ENCODE peak calls at places on chromosome 11, in ten cellular contexts. X is A549, M is coronary artery, I is cardiac fibroblast, A is cardiac muscle cell, Q is psoas muscle, N is fibroblast of pulmonary artery, Z is dorsolateral prefrontal cortex, J is thoracic aorta, V is HepG2. B is an unnamed sample.

GRCh38 chr11:26993965-26994446 is at the start of gene FIBIN:
- DNase-seq in X (no peak), I (peak; percentile 75), M (peak; percentile 79), Z (peak; percentile 43), N (peak; percentile 83), A (peak; percentile 74), V (no peak), J (no peak), Q (peak; percentile 68), B (peak; percentile 89)

GRCh38 chr11:101949846-101950245 is 33.5 kb upstream of the ANGPTL5 start:
- DNase-seq in Z (no peak), X (no peak), I (no peak), A (peak; percentile 2), Q (no peak), M (no peak), J (no peak), V (no peak), N (no peak), B (no peak)

GRCh38 chr11:95991545-95991944 is 67.6 kb upstream of the MTMR2 start:
- DNase-seq in M (no peak), A (no peak), I (no peak), N (no peak), X (no peak), Q (no peak), Z (no peak), V (no peak), J (no peak), B (peak; percentile 76)

GRCh38 chr11:8342821-8343681 is 79.4 kb upstream of the LMO1 start:
- DNase-seq in M (no peak), Z (no peak), A (no peak), N (no peak), X (no peak), Q (no peak), I (no peak), V (no peak), J (no peak), B (no peak)

GRCh38 chr11:78030429-78031325 is 7.6 kb upstream of the KCTD14 start:
- DNase-seq in A (peak; percentile 49), Q (no peak), M (no peak), Z (peak; percentile 91), J (no peak), N (peak; percentile 89), I (peak; percentile 36), X (no peak), V (peak; percentile 55), B (no peak)

GRCh38 chr11:17828311-17828751 is 93.8 kb downstream of the KCNC1 start:
- DNase-seq in M (no peak), J (peak; percentile 52), Q (no peak), V (no peak), A (no peak), N (peak; percentile 30), X (no peak), Z (peak; percentile 56), I (no peak), B (no peak)

GRCh38 chr11:131593301-131593700 is 222.9 kb downstream of the NTM start:
- DNase-seq in A (no peak), J (no peak), Q (no peak), X (no peak), Z (no peak), M (no peak), V (no peak), I (no peak), N (no peak), B (no peak)

GRCh38 chr11:128772814-128773213 is 78.9 kb downstream of the FLI1 start:
- DNase-seq in J (no peak), N (no peak), V (no peak), A (no peak), M (no peak), Z (no peak), I (no peak), Q (peak; percentile 72), X (no peak), B (no peak)

GRCh38 chr11:40302669-40303068 is 1156.8 kb downstream of the LRRC4C start:
- DNase-seq in I (peak; percentile 54), Z (no peak), A (no peak), J (no peak), N (peak; percentile 74), V (no peak), M (no peak), X (no peak), Q (no peak), B (no peak)

GRCh38 chr11:63609536-63609935 is 4.7 kb downstream of the PLAAT3 start:
- DNase-seq in N (no peak), Q (no peak), X (no peak), V (no peak), M (peak; percentile 66), J (no peak), I (no peak), Z (peak; percentile 59), A (no peak), B (no peak)

GRCh38 chr11:65316311-65316978 is 1.8 kb downstream of the CDC42EP2 start:
- DNase-seq in M (no peak), Q (peak; percentile 86), V (no peak), N (peak; percentile 92), Z (no peak), A (no peak), J (no peak), X (no peak), I (peak; percentile 98), B (peak; percentile 95)

GRCh38 chr11:134516529-134516928 is 104.5 kb upstream of the B3GAT1 start:
- DNase-seq in M (no peak), I (no peak), N (no peak), V (no peak), X (no peak), Q (peak; percentile 30), A (no peak), J (no peak), Z (peak; percentile 49), B (no peak)

GRCh38 chr11:44920451-44920850 is 30.2 kb downstream of the TP53I11 start:
- DNase-seq in Z (no peak), M (no peak), V (no peak), J (no peak), X (no peak), Q (no peak), I (no peak), A (no peak), N (no peak), B (no peak)

GRCh38 chr11:44916797-44917196 is 33.9 kb downstream of the TP53I11 start:
- DNase-seq in V (no peak), I (no peak), J (no peak), M (no peak), Z (no peak), A (no peak), N (no peak), X (no peak), Q (no peak), B (no peak)

GRCh38 chr11:44916316-44916715 is 34.4 kb downstream of the TP53I11 start:
- DNase-seq in V (no peak), X (no peak), Q (no peak), Z (no peak), A (no peak), M (no peak), J (no peak), N (no peak), I (no peak), B (no peak)

GRCh38 chr11:44915621-44916020 is 35.1 kb downstream of the TP53I11 start:
- DNase-seq in I (no peak), A (no peak), N (no peak), M (no peak), Z (no peak), J (no peak), Q (no peak), X (no peak), V (no peak), B (no peak)

DNA sequence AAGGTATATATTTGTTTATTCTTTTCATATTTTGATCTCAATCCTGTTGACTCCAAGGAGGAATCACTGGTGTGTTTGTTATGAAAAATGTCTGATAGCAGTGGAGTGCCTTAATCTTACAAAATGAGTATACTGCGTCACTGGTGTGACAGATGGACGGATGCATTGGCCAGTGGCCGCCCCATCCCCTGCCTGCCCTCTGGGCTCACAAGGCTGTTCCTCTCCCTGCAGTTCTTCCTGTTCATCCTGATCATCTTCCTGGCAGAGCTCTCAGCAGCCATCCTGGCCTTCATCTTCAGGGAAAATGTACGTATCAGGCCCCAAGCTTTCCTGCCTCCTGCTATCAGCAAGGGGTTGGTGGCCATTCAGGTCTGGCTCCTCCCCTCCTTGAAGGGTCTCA is 32.9 kb downstream of the TP53I11 start:
- DNase-seq in Q (no peak), Z (no peak), J (no peak), V (no peak), M (no peak), N (no peak), A (no peak), X (no peak), I (no peak), B (no peak)
- H3K4me3 ChIP-seq in Q (no peak overlapping the region), Z (no peak overlapping the region), J (no peak overlapping the region), V (no peak overlapping the region), M (no peak overlapping the region), N (no peak overlapping the region), A (no peak overlapping the region), X (no peak overlapping the region), I (no peak overlapping the region), B (no peak overlapping the region)

DNA sequence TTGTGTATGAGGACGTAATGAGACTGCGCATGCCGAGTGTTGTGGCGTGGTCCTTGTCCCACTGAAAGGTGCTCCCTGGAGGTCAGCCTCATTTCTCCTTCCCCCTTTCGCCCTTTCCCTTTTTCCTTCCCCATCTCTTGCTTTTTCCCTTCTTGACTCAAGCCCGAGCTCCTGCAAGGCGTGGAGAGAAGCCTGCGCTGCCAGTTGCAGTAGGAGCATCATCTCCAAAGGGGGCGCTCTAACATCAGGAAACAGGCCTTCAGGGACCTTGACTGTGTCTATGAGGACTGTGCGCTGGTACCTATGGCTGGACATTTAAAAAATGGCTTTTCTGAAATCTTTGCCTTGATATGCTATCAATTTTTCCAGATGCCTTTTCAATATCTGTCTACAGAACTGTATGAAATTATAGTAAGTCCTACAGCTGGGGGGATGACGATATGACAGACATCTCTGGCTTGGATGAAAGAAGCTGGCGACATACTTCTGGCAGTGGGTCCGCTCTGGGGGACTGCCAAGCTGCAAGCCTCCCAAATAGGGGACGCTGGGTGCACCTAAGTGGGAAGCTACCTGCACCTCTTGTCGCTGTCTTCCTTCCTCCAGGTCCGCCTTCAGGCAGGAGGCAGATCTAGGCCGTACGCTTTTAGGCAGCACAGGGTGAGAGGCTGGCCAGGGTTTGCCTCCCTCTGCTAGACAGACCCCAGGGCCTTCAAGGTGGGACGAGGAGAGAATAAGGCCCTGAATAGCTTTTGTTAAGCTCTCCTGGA is 96.5 kb downstream of the NXPE2 start:
- DNase-seq in V (peak; percentile 51), M (no peak), A (peak; percentile 87), J (no peak), X (peak; percentile 7), N (peak; percentile 8), Q (peak; percentile 55), Z (peak; percentile 71), I (peak; percentile 17), B (peak; percentile 44)
- TF ChIP-seq CTCF in V (peak; percentile 87), M (peak; percentile 14), A (peak; percentile 52), J (no peak), X (peak; percentile 45), N (peak; percentile 34), Q (peak; percentile 72), Z (peak; percentile 82), I (peak; percentile 27), B (peak; percentile 79)

GRCh38 chr11:69053546-69054396 is 5.0 kb downstream of the TPCN2 start:
- DNase-seq in N (no peak), Z (no peak), X (no peak), J (no peak), M (no peak), A (no peak), Q (no peak), I (no peak), V (no peak), B (no peak)
- H3K4me3 ChIP-seq in N (no peak overlapping the region), Z (no peak overlapping the region), X (no peak overlapping the region), J (no peak overlapping the region), M (no peak overlapping the region), A (no peak overlapping the region), Q (no peak overlapping the region), I (no peak overlapping the region), V (no peak overlapping the region), B (no peak overlapping the region)

GRCh38 chr11:108027057-108027456 is 18.4 kb downstream of the CUL5 start:
- DNase-seq in Z (no peak), A (no peak), I (no peak), N (no peak), Q (no peak), M (no peak), V (no peak), J (no peak), X (no peak), B (no peak)
- TF ChIP-seq CTCF in Z (no peak), A (no peak), I (peak; percentile 5), N (no peak), Q (no peak), M (no peak), V (no peak), J (no peak), X (peak; percentile 12), B (peak; percentile 15)